ENCODE peak calls at places on chromosomes 11 and 22, in nine cellular contexts. One of them, this sample, is unnamed.

GRCh38 chr11:64900263-64900678 is 16.7 kb downstream of the ATG2A start:
- DNase-seq in HCT116: no peak
- DNase-seq in fibroblast of lung: no peak
- DNase-seq in A549: peak; percentile 59
- DNase-seq in neural crest cell: no peak
- DNase-seq in heart right ventricle: no peak
- DNase-seq in Calu3: peak; percentile 78
- DNase-seq in psoas muscle: no peak
- DNase-seq in cardiac muscle cell: no peak
- DNase-seq in this sample: no peak

GRCh38 chr22:47401976-47402770 is 639.7 kb downstream of the TBC1D22A start:
- DNase-seq in fibroblast of lung: peak; percentile 25
- DNase-seq in heart right ventricle: no peak
- DNase-seq in neural crest cell: no peak
- DNase-seq in HCT116: no peak
- DNase-seq in A549: no peak
- DNase-seq in psoas muscle: no peak
- DNase-seq in Calu3: no peak
- DNase-seq in cardiac muscle cell: no peak
- DNase-seq in this sample: no peak

GRCh38 chr11:47408598-47409439 is 429 bp downstream of the SLC39A13 start:
- DNase-seq in fibroblast of lung: peak; percentile 85
- DNase-seq in heart right ventricle: peak; percentile 54
- DNase-seq in psoas muscle: peak; percentile 66
- DNase-seq in cardiac muscle cell: no peak
- DNase-seq in neural crest cell: no peak
- DNase-seq in HCT116: no peak
- DNase-seq in A549: peak; percentile 35
- DNase-seq in Calu3: peak; percentile 36
- DNase-seq in this sample: no peak

GRCh38 chr11:112659185-112659584 is 302.0 kb upstream of the NCAM1 start:
- DNase-seq in psoas muscle: no peak
- DNase-seq in heart right ventricle: no peak
- DNase-seq in Calu3: no peak
- DNase-seq in fibroblast of lung: no peak
- DNase-seq in neural crest cell: no peak
- DNase-seq in cardiac muscle cell: no peak
- DNase-seq in A549: no peak
- DNase-seq in HCT116: no peak
- DNase-seq in this sample: no peak

GRCh38 chr11:109853156-109853776 is 239.9 kb upstream of the ZC3H12C start:
- DNase-seq in Calu3: peak; percentile 34
- DNase-seq in neural crest cell: peak; percentile 20
- DNase-seq in fibroblast of lung: peak; percentile 91
- DNase-seq in heart right ventricle: no peak
- DNase-seq in cardiac muscle cell: peak; percentile 60
- DNase-seq in HCT116: peak; percentile 79
- DNase-seq in A549: no peak
- DNase-seq in psoas muscle: no peak
- DNase-seq in this sample: no peak

GRCh38 chr11:57566035-57566504 is 1.4 kb downstream of the UBE2L6 start:
- DNase-seq in HCT116: no peak
- DNase-seq in neural crest cell: no peak
- DNase-seq in psoas muscle: no peak
- DNase-seq in A549: no peak
- DNase-seq in heart right ventricle: peak; percentile 22
- DNase-seq in Calu3: peak; percentile 23
- DNase-seq in fibroblast of lung: peak; percentile 65
- DNase-seq in cardiac muscle cell: peak; percentile 44
- DNase-seq in this sample: no peak

GRCh38 chr22:19825016-19825339 is 29.7 kb downstream of the GNB1L start:
- DNase-seq in Calu3: no peak
- DNase-seq in psoas muscle: no peak
- DNase-seq in A549: no peak
- DNase-seq in cardiac muscle cell: no peak
- DNase-seq in neural crest cell: no peak
- DNase-seq in HCT116: no peak
- DNase-seq in heart right ventricle: no peak
- DNase-seq in fibroblast of lung: no peak
- DNase-seq in this sample: no peak

GRCh38 chr11:129383060-129383459 is 7.4 kb downstream of the BARX2 start:
- DNase-seq in Calu3: no peak
- DNase-seq in psoas muscle: no peak
- DNase-seq in HCT116: no peak
- DNase-seq in A549: no peak
- DNase-seq in neural crest cell: no peak
- DNase-seq in cardiac muscle cell: no peak
- DNase-seq in fibroblast of lung: no peak
- DNase-seq in heart right ventricle: no peak
- DNase-seq in this sample: no peak

GRCh38 chr22:40418366-40419201 is 48.2 kb downstream of the SGSM3 start:
- DNase-seq in Calu3: no peak
- DNase-seq in cardiac muscle cell: no peak
- DNase-seq in A549: no peak
- DNase-seq in neural crest cell: no peak
- DNase-seq in HCT116: no peak
- DNase-seq in heart right ventricle: peak; percentile 33
- DNase-seq in psoas muscle: no peak
- DNase-seq in fibroblast of lung: peak; percentile 56
- DNase-seq in this sample: no peak

GRCh38 chr22:20268350-20269012 is 363 bp upstream of the RTN4R start:
- DNase-seq in fibroblast of lung: peak; percentile 26
- DNase-seq in cardiac muscle cell: peak; percentile 80
- DNase-seq in heart right ventricle: peak; percentile 51
- DNase-seq in psoas muscle: peak; percentile 69
- DNase-seq in Calu3: peak; percentile 80
- DNase-seq in neural crest cell: peak; percentile 72
- DNase-seq in A549: peak; percentile 7
- DNase-seq in HCT116: peak; percentile 8
- DNase-seq in this sample: peak; percentile 51

GRCh38 chr11:12272821-12273617 is 104.4 kb upstream of the PARVA start:
- DNase-seq in fibroblast of lung: no peak
- DNase-seq in HCT116: no peak
- DNase-seq in cardiac muscle cell: no peak
- DNase-seq in heart right ventricle: no peak
- DNase-seq in neural crest cell: no peak
- DNase-seq in A549: no peak
- DNase-seq in Calu3: no peak
- DNase-seq in psoas muscle: no peak
- DNase-seq in this sample: no peak

DNA sequence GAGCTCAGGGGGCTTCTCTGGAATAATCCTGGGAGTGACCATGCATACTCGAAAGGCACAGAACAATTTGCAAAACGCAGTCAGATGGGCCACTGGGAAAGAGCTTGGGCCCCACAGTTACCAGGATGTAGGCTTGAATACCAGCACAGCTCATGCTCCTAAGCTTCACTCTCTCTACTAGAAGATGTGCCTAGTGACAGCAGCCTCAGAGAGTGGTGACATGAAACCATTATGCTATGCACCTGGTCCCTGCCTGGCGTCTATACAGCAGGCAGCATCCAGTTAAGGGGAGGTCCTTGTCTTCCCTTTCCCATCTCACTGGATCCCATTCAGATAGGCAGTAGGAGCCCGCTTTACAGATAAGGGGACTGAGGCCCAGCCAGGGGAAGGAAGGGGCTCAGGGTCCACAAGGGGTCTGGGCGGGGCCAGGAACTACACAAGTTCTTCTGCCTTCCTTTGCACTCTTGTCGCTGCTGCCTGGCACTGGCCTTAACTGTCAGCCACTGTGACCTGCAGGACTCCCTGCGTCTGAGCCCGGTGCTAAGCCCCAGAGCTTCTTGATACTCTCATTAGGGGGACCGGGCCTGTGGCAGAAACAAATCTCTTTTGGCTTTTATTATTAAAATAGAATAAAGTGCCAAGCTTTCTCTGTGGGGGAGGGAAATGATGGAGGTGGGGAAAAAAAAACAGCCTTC is 21.2 kb upstream of the RASD2 start:
- DNase-seq in heart right ventricle: no peak
- DNase-seq in A549: no peak
- DNase-seq in cardiac muscle cell: no peak
- DNase-seq in psoas muscle: no peak
- DNase-seq in neural crest cell: no peak
- DNase-seq in fibroblast of lung: no peak
- DNase-seq in Calu3: no peak
- DNase-seq in HCT116: no peak
- DNase-seq in this sample: no peak
- TF ChIP-seq CTCF in heart right ventricle: no peak
- TF ChIP-seq CTCF in A549: no peak
- TF ChIP-seq CTCF in cardiac muscle cell: no peak
- TF ChIP-seq CTCF in psoas muscle: no peak
- TF ChIP-seq CTCF in neural crest cell: no peak
- TF ChIP-seq CTCF in fibroblast of lung: no peak
- TF ChIP-seq CTCF in Calu3: no peak
- TF ChIP-seq CTCF in HCT116: no peak
- TF ChIP-seq CTCF in this sample: no peak

DNA sequence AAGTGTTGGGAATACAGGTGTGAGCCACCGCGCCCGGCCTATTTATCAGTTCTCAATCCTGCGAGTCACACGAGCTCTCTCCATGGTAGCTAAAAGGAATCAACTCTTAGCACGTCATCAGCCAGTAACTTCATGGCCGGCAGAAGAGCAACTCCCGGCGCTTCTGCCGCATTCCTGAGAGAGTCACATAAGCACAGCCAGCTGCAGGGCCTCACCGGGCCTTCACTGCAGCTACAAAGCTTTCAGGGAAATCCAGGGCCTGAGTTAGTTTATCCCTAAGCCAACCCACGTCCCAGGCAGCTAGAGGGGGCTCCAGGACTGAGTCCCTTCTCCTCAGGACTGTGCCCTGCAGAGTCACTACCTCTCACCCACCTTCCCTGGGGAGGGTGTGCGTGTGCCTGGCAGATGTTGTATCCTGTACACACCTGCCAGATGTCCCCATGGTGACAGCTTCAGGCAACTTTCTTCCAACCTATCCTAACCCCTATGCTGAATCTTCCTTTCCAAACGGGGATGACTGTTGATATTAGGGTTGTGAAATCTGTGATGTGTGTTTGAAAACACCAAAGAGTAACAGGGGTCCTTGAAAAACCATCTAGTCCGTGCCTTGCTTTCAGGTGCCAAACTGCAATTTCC is 45.9 kb upstream of the ARFGAP3 start:
- DNase-seq in fibroblast of lung: peak; percentile 61
- DNase-seq in cardiac muscle cell: peak; percentile 41
- DNase-seq in A549: no peak
- DNase-seq in neural crest cell: no peak
- DNase-seq in HCT116: no peak
- DNase-seq in psoas muscle: no peak
- DNase-seq in Calu3: no peak
- DNase-seq in heart right ventricle: no peak
- DNase-seq in this sample: no peak
- TF ChIP-seq CTCF in fibroblast of lung: no peak
- TF ChIP-seq CTCF in cardiac muscle cell: no peak
- TF ChIP-seq CTCF in A549: no peak
- TF ChIP-seq CTCF in neural crest cell: no peak
- TF ChIP-seq CTCF in HCT116: no peak
- TF ChIP-seq CTCF in psoas muscle: no peak
- TF ChIP-seq CTCF in Calu3: no peak
- TF ChIP-seq CTCF in heart right ventricle: peak; percentile 23
- TF ChIP-seq CTCF in this sample: no peak

GRCh38 chr11:130391692-130392091 is 36.7 kb downstream of the ADAMTS8 start:
- DNase-seq in Calu3: no peak
- DNase-seq in psoas muscle: no peak
- DNase-seq in heart right ventricle: no peak
- DNase-seq in fibroblast of lung: no peak
- DNase-seq in A549: no peak
- DNase-seq in neural crest cell: no peak
- DNase-seq in cardiac muscle cell: no peak
- DNase-seq in HCT116: no peak
- DNase-seq in this sample: no peak

GRCh38 chr11:130399196-130399595 is 29.2 kb downstream of the ADAMTS8 start:
- DNase-seq in heart right ventricle: no peak
- DNase-seq in cardiac muscle cell: no peak
- DNase-seq in psoas muscle: no peak
- DNase-seq in neural crest cell: no peak
- DNase-seq in A549: no peak
- DNase-seq in Calu3: no peak
- DNase-seq in fibroblast of lung: no peak
- DNase-seq in HCT116: no peak
- DNase-seq in this sample: no peak

GRCh38 chr11:130397780-130398179 is 30.6 kb downstream of the ADAMTS8 start:
- DNase-seq in cardiac muscle cell: no peak
- DNase-seq in neural crest cell: no peak
- DNase-seq in heart right ventricle: no peak
- DNase-seq in A549: no peak
- DNase-seq in Calu3: no peak
- DNase-seq in HCT116: no peak
- DNase-seq in fibroblast of lung: no peak
- DNase-seq in psoas muscle: no peak
- DNase-seq in this sample: no peak

GRCh38 chr11:130400793-130401483 is 27.5 kb downstream of the ADAMTS8 start:
- DNase-seq in psoas muscle: no peak
- DNase-seq in heart right ventricle: peak; percentile 51
- DNase-seq in HCT116: no peak
- DNase-seq in A549: no peak
- DNase-seq in fibroblast of lung: peak; percentile 64
- DNase-seq in cardiac muscle cell: no peak
- DNase-seq in Calu3: no peak
- DNase-seq in neural crest cell: no peak
- DNase-seq in this sample: no peak

DNA sequence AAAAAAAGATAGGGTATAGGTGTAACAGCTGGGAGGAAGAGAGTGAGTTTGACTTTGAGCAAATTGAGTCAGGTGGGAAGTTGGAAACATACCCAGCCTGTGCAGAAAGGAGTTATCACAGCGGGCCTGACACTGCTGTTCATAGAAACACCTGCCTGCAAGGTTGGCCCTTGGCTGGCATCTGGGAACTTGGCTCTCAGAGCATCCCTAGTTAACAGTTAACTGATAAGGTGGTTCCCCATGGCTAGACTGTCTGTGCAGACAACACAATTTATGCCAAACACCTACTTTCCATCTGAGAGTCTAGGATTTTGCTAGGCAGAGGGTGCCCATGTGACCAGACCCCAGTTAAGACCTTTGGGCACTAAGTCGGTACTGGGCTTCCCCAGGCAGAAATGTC is 31.4 kb downstream of the ADAMTS8 start:
- DNase-seq in Calu3: no peak
- DNase-seq in HCT116: no peak
- DNase-seq in heart right ventricle: no peak
- DNase-seq in psoas muscle: no peak
- DNase-seq in neural crest cell: no peak
- DNase-seq in A549: no peak
- DNase-seq in cardiac muscle cell: no peak
- DNase-seq in fibroblast of lung: no peak
- DNase-seq in this sample: peak; percentile 68
- TF ChIP-seq CTCF in Calu3: no peak
- TF ChIP-seq CTCF in HCT116: no peak
- TF ChIP-seq CTCF in heart right ventricle: no peak
- TF ChIP-seq CTCF in psoas muscle: no peak
- TF ChIP-seq CTCF in neural crest cell: no peak
- TF ChIP-seq CTCF in A549: no peak
- TF ChIP-seq CTCF in cardiac muscle cell: no peak
- TF ChIP-seq CTCF in fibroblast of lung: no peak
- TF ChIP-seq CTCF in this sample: no peak

GRCh38 chr22:27809226-27809625 is 7.7 kb upstream of the MN1 start:
- DNase-seq in A549: no peak
- DNase-seq in HCT116: no peak
- DNase-seq in cardiac muscle cell: no peak
- DNase-seq in fibroblast of lung: no peak
- DNase-seq in heart right ventricle: no peak
- DNase-seq in neural crest cell: no peak
- DNase-seq in psoas muscle: no peak
- DNase-seq in Calu3: no peak
- DNase-seq in this sample: no peak
- TF ChIP-seq CTCF in A549: no peak
- TF ChIP-seq CTCF in HCT116: no peak
- TF ChIP-seq CTCF in cardiac muscle cell: no peak
- TF ChIP-seq CTCF in fibroblast of lung: no peak
- TF ChIP-seq CTCF in heart right ventricle: no peak
- TF ChIP-seq CTCF in neural crest cell: no peak
- TF ChIP-seq CTCF in psoas muscle: no peak
- TF ChIP-seq CTCF in Calu3: no peak
- TF ChIP-seq CTCF in this sample: no peak